ENCODE peak calls at places on chromosomes 11 and 22, in four cellular contexts. U, M, T and S are unnamed samples.

GRCh38 chr11:7538023-7538422 is 24.2 kb downstream of the PPFIBP2 start:
- DNase-seq in U (peak; percentile 73), M (peak; percentile 24), T (peak; percentile 21), S (peak; percentile 61)

GRCh38 chr11:123211981-123212380 is 16.9 kb upstream of the CLMP start:
- DNase-seq in U (no peak), M (no peak), T (no peak), S (no peak)

GRCh38 chr11:133181066-133181465 is 351.2 kb downstream of the OPCML start:
- DNase-seq in U (no peak), M (no peak), T (no peak), S (no peak)

GRCh38 chr11:13717331-13717730 is 48.9 kb downstream of the FAR1 start:
- DNase-seq in U (no peak), M (no peak), T (no peak), S (no peak)

GRCh38 chr11:72829884-72830533 is 15.8 kb downstream of the ATG16L2 start:
- DNase-seq in U (no peak), M (no peak), T (no peak), S (no peak)

GRCh38 chr11:23201936-23202522 is 341.8 kb upstream of the CCDC179 start:
- DNase-seq in U (no peak), M (no peak), T (no peak), S (no peak)

GRCh38 chr11:113906038-113906437 is 1.4 kb downstream of the HTR3B start:
- DNase-seq in U (no peak), M (peak; percentile 68), T (no peak), S (no peak)

GRCh38 chr11:105274631-105275030 is 135.1 kb upstream of the CARD18 start:
- DNase-seq in U (no peak), M (no peak), T (no peak), S (no peak)

GRCh38 chr11:123365955-123366354 is 64.1 kb upstream of the GRAMD1B start:
- DNase-seq in U (no peak), M (no peak), T (no peak), S (no peak)

GRCh38 chr11:1242289-1242688 is 19.4 kb downstream of the MUC5B start:
- DNase-seq in U (no peak), M (no peak), T (no peak), S (no peak)

GRCh38 chr11:115920841-115921480 is 416.7 kb upstream of the CADM1 start:
- DNase-seq in U (no peak), M (no peak), T (no peak), S (no peak)

GRCh38 chr11:78160557-78160956 is 21.1 kb upstream of the ALG8 start:
- DNase-seq in U (no peak), M (no peak), T (no peak), S (no peak)

GRCh38 chr22:39087881-39088687 is 9.0 kb upstream of the APOBEC3H start:
- DNase-seq in U (peak; percentile 74), M (no peak), T (no peak), S (no peak)

GRCh38 chr22:39178206-39179111 is 26.0 kb upstream of the CBX7 start:
- DNase-seq in U (no peak), M (no peak), T (no peak), S (no peak)

GRCh38 chr11:104490182-104490581 is 326.2 kb upstream of the PDGFD start:
- DNase-seq in U (no peak), M (no peak), T (no peak), S (no peak)

GRCh38 chr22:32558681-32559355 is 84.2 kb downstream of the FBXO7 start:
- DNase-seq in U (peak; percentile 88), M (peak; percentile 69), T (peak; percentile 41), S (peak; percentile 92)

GRCh38 chr11:74397531-74398243 is 546 bp downstream of the PGM2L1 start:
- DNase-seq in U (no peak), M (peak; percentile 68), T (no peak), S (no peak)

GRCh38 chr11:61978703-61979661 is 11.5 kb upstream of the FTH1 start:
- DNase-seq in U (no peak), M (no peak), T (no peak), S (no peak)

GRCh38 chr22:26718905-26719304 is 61.5 kb downstream of the MIAT start:
- DNase-seq in U (no peak), M (no peak), T (no peak), S (no peak)

GRCh38 chr11:75632450-75632849 is 36.4 kb downstream of the MAP6 start:
- DNase-seq in U (no peak), M (no peak), T (no peak), S (no peak)

GRCh38 chr22:37636186-37636948 is 3.1 kb upstream of the SH3BP1 start:
- DNase-seq in U (no peak), M (no peak), T (no peak), S (no peak)

GRCh38 chr22:37633693-37634504 is 5.6 kb upstream of the SH3BP1 start:
- DNase-seq in U (peak; percentile 95), M (peak; percentile 74), T (peak; percentile 74), S (peak; percentile 90)

GRCh38 chr22:37634505-37635002 is 4.9 kb upstream of the SH3BP1 start:
- DNase-seq in U (no peak), M (no peak), T (no peak), S (no peak)

GRCh38 chr22:37636949-37637273 is 2.6 kb upstream of the SH3BP1 start:
- DNase-seq in U (no peak), M (no peak), T (no peak), S (no peak)

DNA sequence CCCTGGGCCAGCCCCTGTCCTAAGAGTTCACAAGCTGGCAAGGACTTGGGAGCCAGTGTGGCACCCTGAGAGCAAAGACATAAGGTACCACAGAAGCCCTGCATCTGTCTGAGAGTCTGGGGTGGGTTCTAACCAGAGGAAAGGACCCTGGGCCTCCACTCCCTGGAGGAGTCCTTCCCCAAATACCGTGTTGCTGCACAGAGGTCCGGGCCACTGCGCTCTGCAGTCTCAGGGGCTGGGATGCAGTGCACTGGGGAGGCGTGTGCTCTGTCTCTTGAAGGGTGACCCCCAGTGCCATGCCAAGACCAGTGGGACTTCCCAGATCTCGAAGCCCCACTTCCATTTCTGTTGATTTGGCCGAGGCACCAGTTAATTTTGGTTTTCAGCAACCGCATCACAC is 4.3 kb upstream of the SH3BP1 start:
- DNase-seq in U (no peak), M (no peak), T (no peak), S (no peak)
- H3K4me1 ChIP-seq in U (peaks cover 40% of the 10 kb centered on the region), M (peaks cover 33% of the 10 kb centered on the region), T (no peaks in the 10 kb centered on the region), S (peaks cover 7% of the 10 kb centered on the region)

GRCh38 chr22:29112680-29113079 is 39.8 kb downstream of the KREMEN1 start:
- DNase-seq in U (no peak), M (no peak), T (no peak), S (no peak)
- H3K27ac ChIP-seq in U (no peak overlapping the region), M (no peak overlapping the region), T (peak overlapping the region; percentile 75), S (no peak overlapping the region)

GRCh38 chr22:29315286-29316195 is at the start of gene RASL10A:
- DNase-seq in U (no peak), M (no peak), T (no peak), S (no peak)

GRCh38 chr22:29314074-29314473 is 1.4 kb downstream of the RASL10A start:
- DNase-seq in U (no peak), M (peak; percentile 69), T (no peak), S (no peak)

GRCh38 chr22:29316429-29316828 is 932 bp upstream of the RASL10A start:
- DNase-seq in U (no peak), M (no peak), T (no peak), S (no peak)

GRCh38 chr22:29313126-29314071 is 2.1 kb downstream of the RASL10A start:
- DNase-seq in U (peak; percentile 70), M (peak; percentile 43), T (peak; percentile 12), S (no peak)

GRCh38 chr22:29314537-29315285 is 786 bp downstream of the RASL10A start:
- DNase-seq in U (no peak), M (peak; percentile 51), T (no peak), S (no peak)
- H3K4me1 ChIP-seq in U (peaks cover 62% of the 10 kb centered on the region), M (peaks cover 33% of the 10 kb centered on the region), T (no peaks in the 10 kb centered on the region), S (peaks cover 41% of the 10 kb centered on the region)

GRCh38 chr11:19359425-19360000 is 118.8 kb upstream of the E2F8 start:
- DNase-seq in U (no peak), M (no peak), T (no peak), S (no peak)

GRCh38 chr11:19352736-19353110 is 112.0 kb upstream of the E2F8 start:
- DNase-seq in U (no peak), M (no peak), T (no peak), S (no peak)

GRCh38 chr11:19352072-19352735 is 111.5 kb upstream of the E2F8 start:
- DNase-seq in U (no peak), M (no peak), T (no peak), S (no peak)

GRCh38 chr11:19353287-19353686 is 112.5 kb upstream of the E2F8 start:
- DNase-seq in U (no peak), M (no peak), T (no peak), S (no peak)

DNA sequence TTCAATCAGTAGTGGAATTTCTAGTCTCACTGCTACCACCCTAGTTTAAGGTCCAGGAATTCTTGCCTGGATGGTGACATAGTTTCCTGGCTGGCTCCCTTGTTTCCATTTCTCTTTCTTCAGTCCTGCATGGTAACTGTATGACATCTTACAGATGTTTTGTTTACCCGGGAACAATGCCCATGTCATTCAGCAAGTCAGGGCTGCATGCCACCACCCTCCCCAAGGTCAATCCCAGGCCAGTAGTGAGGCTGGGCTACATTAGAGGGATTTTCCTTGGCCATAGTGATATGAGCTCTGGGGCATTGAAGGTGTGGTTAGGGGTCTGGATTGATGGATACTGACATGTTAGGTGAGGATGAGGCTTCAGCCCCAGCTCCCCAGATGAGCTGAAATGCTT is 114.9 kb upstream of the E2F8 start:
- DNase-seq in U (no peak), M (no peak), T (no peak), S (no peak)
- H3K27ac ChIP-seq in U (no peak overlapping the region), M (no peak overlapping the region), T (no peak overlapping the region), S (no peak overlapping the region)

DNA sequence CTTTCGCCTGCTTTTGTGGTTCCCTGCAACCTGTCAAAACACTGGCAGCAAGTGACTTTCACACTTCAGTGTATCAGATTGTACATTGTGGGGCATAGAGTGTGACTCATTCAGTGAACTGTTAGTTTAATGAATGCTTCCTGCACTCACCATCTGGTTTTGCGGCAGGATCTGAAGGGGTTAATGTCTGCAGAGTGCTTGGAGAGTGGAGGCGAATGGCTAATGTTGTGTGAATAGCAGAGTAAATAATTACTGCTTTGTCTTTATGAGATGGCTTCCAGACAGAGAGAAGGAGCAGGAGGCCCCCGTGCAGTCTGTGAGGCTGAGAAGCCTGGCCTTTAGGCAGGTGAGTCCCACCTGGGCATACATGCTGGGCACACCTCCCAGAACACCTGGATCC is 454.3 kb upstream of the KIRREL3 start:
- DNase-seq in U (no peak), M (no peak), T (no peak), S (no peak)
- H3K4me1 ChIP-seq in U (no peaks in the 10 kb centered on the region), M (no peaks in the 10 kb centered on the region), T (no peaks in the 10 kb centered on the region), S (no peaks in the 10 kb centered on the region)

GRCh38 chr11:16923987-16924386 is 90.2 kb downstream of the PLEKHA7 start:
- DNase-seq in U (no peak), M (peak; percentile 80), T (no peak), S (no peak)
- H3K27ac ChIP-seq in U (peak overlapping the region; percentile 34), M (peak overlapping the region; percentile 73), T (peak overlapping the region; percentile 71), S (no peak overlapping the region)